ENCODE peak calls at places on chromosomes 13 and 19, in five cellular contexts. I is stimulated activated CD8-positive, alpha-beta memory T cell treated with anti-CD3 and anti-CD28 coated beads, Interleukin-7, amount 100 ng/mL, for 1 hour; M is T-helper 2 cell; W is left ventricle myocardium inferior; V is ELR. R is an unnamed sample.

GRCh38 chr13:20686863-20687579 is 16.5 kb upstream of the IL17D start:
- DNase-seq in I (no peak), M (no peak), W (no peak), V (no peak), R (no peak)

GRCh38 chr13:22736768-22737092 is 444.0 kb upstream of the SGCG start:
- DNase-seq in I (no peak), M (no peak), W (no peak), V (no peak), R (no peak)

GRCh38 chr19:49689133-49690072 is at the start of gene ADM5:
- DNase-seq in I (no peak), M (no peak), W (peak), V (peak), R (no peak)

GRCh38 chr19:46299004-46299509 is 2.2 kb downstream of the HIF3A start:
- DNase-seq in I (no peak), M (no peak), W (peak), V (peak), R (peak)

GRCh38 chr13:44713793-44714469 is 137.8 kb upstream of the TSC22D1 start:
- DNase-seq in I (no peak), M (no peak), W (no peak), V (peak), R (peak)

GRCh38 chr19:31981545-31981944 is 363.9 kb upstream of the ZNF507 start:
- DNase-seq in I (no peak), M (no peak), W (no peak), V (no peak), R (no peak)

GRCh38 chr19:18014197-18014596 is 6.2 kb downstream of the ARRDC2 start:
- DNase-seq in I (no peak), M (peak), W (no peak), V (no peak), R (no peak)

GRCh38 chr13:107518780-107519179 is 696.6 kb downstream of the LIG4 start:
- DNase-seq in I (no peak), M (no peak), W (no peak), V (no peak), R (no peak)

R was measured in HepG2.